ENCODE peak calls at places on chromosomes 3 and 15, in five cellular contexts. One of them, this sample, is unnamed.

GRCh38 chr15:39127925-39128617 is 452.8 kb upstream of the THBS1 start:
- DNase-seq in head of caudate nucleus: no peak
- DNase-seq in mesenchymal stem cell: peak
- DNase-seq in naive thymus-derived CD4-positive, alpha-beta T cell: peak
- DNase-seq in ELF-1: peak
- DNase-seq in this sample: peak

GRCh38 chr3:194277547-194278091 is 73.5 kb downstream of the CPN2 start:
- DNase-seq in naive thymus-derived CD4-positive, alpha-beta T cell: no peak
- DNase-seq in mesenchymal stem cell: peak
- DNase-seq in ELF-1: no peak
- DNase-seq in head of caudate nucleus: no peak
- DNase-seq in this sample: no peak

GRCh38 chr3:119279101-119279554 is 15.1 kb upstream of the ARHGAP31 start:
- DNase-seq in mesenchymal stem cell: no peak
- DNase-seq in ELF-1: peak
- DNase-seq in naive thymus-derived CD4-positive, alpha-beta T cell: no peak
- DNase-seq in head of caudate nucleus: peak
- DNase-seq in this sample: no peak

GRCh38 chr15:25905140-25905539 is 42.0 kb upstream of the ATP10A start:
- DNase-seq in head of caudate nucleus: no peak
- DNase-seq in ELF-1: no peak
- DNase-seq in mesenchymal stem cell: no peak
- DNase-seq in naive thymus-derived CD4-positive, alpha-beta T cell: no peak
- DNase-seq in this sample: no peak

GRCh38 chr15:57667171-57667924 is 39.2 kb upstream of the POLR2M start:
- DNase-seq in naive thymus-derived CD4-positive, alpha-beta T cell: no peak
- DNase-seq in head of caudate nucleus: no peak
- DNase-seq in ELF-1: peak
- DNase-seq in mesenchymal stem cell: peak
- DNase-seq in this sample: peak

GRCh38 chr3:72145506-72146380 is 360.8 kb upstream of the PROK2 start:
- DNase-seq in mesenchymal stem cell: peak
- DNase-seq in head of caudate nucleus: peak
- DNase-seq in naive thymus-derived CD4-positive, alpha-beta T cell: no peak
- DNase-seq in ELF-1: peak
- DNase-seq in this sample: no peak

GRCh38 chr3:147408180-147409105 is 722 bp upstream of the ZIC1 start:
- DNase-seq in ELF-1: peak
- DNase-seq in naive thymus-derived CD4-positive, alpha-beta T cell: no peak
- DNase-seq in mesenchymal stem cell: no peak
- DNase-seq in head of caudate nucleus: no peak
- DNase-seq in this sample: no peak

GRCh38 chr3:39165518-39165917 is 12.1 kb upstream of the CSRNP1 start:
- DNase-seq in naive thymus-derived CD4-positive, alpha-beta T cell: no peak
- DNase-seq in mesenchymal stem cell: peak
- DNase-seq in head of caudate nucleus: no peak
- DNase-seq in ELF-1: no peak
- DNase-seq in this sample: no peak

GRCh38 chr3:127984241-127984975 is 67.8 kb upstream of the SEC61A1 start:
- DNase-seq in naive thymus-derived CD4-positive, alpha-beta T cell: no peak
- DNase-seq in mesenchymal stem cell: no peak
- DNase-seq in head of caudate nucleus: no peak
- DNase-seq in ELF-1: no peak
- DNase-seq in this sample: no peak

GRCh38 chr3:42476225-42477160 is 25.9 kb upstream of the VIPR1 start:
- DNase-seq in mesenchymal stem cell: peak
- DNase-seq in ELF-1: peak
- DNase-seq in naive thymus-derived CD4-positive, alpha-beta T cell: no peak
- DNase-seq in head of caudate nucleus: no peak
- DNase-seq in this sample: no peak

GRCh38 chr3:141452045-141452444 is 34.8 kb upstream of the RASA2 start:
- DNase-seq in head of caudate nucleus: no peak
- DNase-seq in naive thymus-derived CD4-positive, alpha-beta T cell: no peak
- DNase-seq in ELF-1: peak
- DNase-seq in mesenchymal stem cell: peak
- DNase-seq in this sample: peak

GRCh38 chr3:188664795-188665194 is 507.0 kb upstream of the TPRG1 start:
- DNase-seq in head of caudate nucleus: no peak
- DNase-seq in ELF-1: peak
- DNase-seq in mesenchymal stem cell: no peak
- DNase-seq in naive thymus-derived CD4-positive, alpha-beta T cell: no peak
- DNase-seq in this sample: no peak

GRCh38 chr3:134609821-134610454 is 40.9 kb downstream of the KY start:
- DNase-seq in mesenchymal stem cell: no peak
- DNase-seq in head of caudate nucleus: no peak
- DNase-seq in ELF-1: no peak
- DNase-seq in naive thymus-derived CD4-positive, alpha-beta T cell: no peak
- DNase-seq in this sample: no peak

GRCh38 chr3:169846458-169847193 is 23.1 kb downstream of the LRRC31 start:
- DNase-seq in head of caudate nucleus: no peak
- DNase-seq in naive thymus-derived CD4-positive, alpha-beta T cell: no peak
- DNase-seq in ELF-1: no peak
- DNase-seq in mesenchymal stem cell: peak
- DNase-seq in this sample: peak

GRCh38 chr3:26058774-26059455 is 269.0 kb downstream of the OXSM start:
- DNase-seq in mesenchymal stem cell: no peak
- DNase-seq in ELF-1: no peak
- DNase-seq in head of caudate nucleus: no peak
- DNase-seq in naive thymus-derived CD4-positive, alpha-beta T cell: no peak
- DNase-seq in this sample: no peak

GRCh38 chr3:107452436-107452835 is 70.3 kb upstream of the BBX start:
- DNase-seq in mesenchymal stem cell: peak
- DNase-seq in head of caudate nucleus: no peak
- DNase-seq in naive thymus-derived CD4-positive, alpha-beta T cell: no peak
- DNase-seq in ELF-1: no peak
- DNase-seq in this sample: no peak

GRCh38 chr3:57112206-57112605 is 51.7 kb downstream of the SPATA12 start:
- DNase-seq in ELF-1: peak
- DNase-seq in mesenchymal stem cell: peak
- DNase-seq in naive thymus-derived CD4-positive, alpha-beta T cell: no peak
- DNase-seq in head of caudate nucleus: no peak
- DNase-seq in this sample: no peak

GRCh38 chr15:65329298-65329990 is 25.0 kb downstream of the RNU5B-1 start:
- DNase-seq in naive thymus-derived CD4-positive, alpha-beta T cell: no peak
- DNase-seq in head of caudate nucleus: no peak
- DNase-seq in ELF-1: no peak
- DNase-seq in mesenchymal stem cell: no peak
- DNase-seq in this sample: no peak

GRCh38 chr3:112471926-112472325 is 27.3 kb downstream of the BTLA start:
- DNase-seq in head of caudate nucleus: no peak
- DNase-seq in ELF-1: no peak
- DNase-seq in mesenchymal stem cell: no peak
- DNase-seq in naive thymus-derived CD4-positive, alpha-beta T cell: no peak
- DNase-seq in this sample: no peak

This sample was measured in Caki2.